ENCODE peak calls at places on chromosome 6, in eight cellular contexts. C is OCI-LY7; T is mesendoderm; N is activated T-helper 1 cell treated with Interleukin-2 at 50 U/mL for 16 hours; P is heart right ventricle; K is stimulated activated naive CD8-positive, alpha-beta T cell treated with anti-CD3 and anti-CD28 coated beads, Interleukin-15, amount 100 ng/mL, for 72 hours; H is HCT116; L is GM12891. W is an unnamed sample.
A peak's percentile ranks its signal among the peaks of the same experiment; 100 is the strongest.

GRCh38 chr6:7721654-7722053 is 4.2 kb upstream of the BMP6 start:
- DNase-seq in N (no peak), T (no peak), P (no peak), H (peak; percentile 31), C (peak; percentile 55), L (no peak), K (no peak), W (no peak)

GRCh38 chr6:64590965-64591364 is 955.4 kb downstream of the PHF3 start:
- DNase-seq in N (no peak), C (no peak), H (no peak), T (no peak), K (no peak), P (no peak), L (no peak), W (no peak)

GRCh38 chr6:167404385-167405049 is 79.6 kb downstream of the TTLL2 start:
- DNase-seq in N (no peak), P (no peak), K (no peak), L (no peak), T (no peak), H (no peak), C (no peak), W (no peak)

GRCh38 chr6:98957440-98957839 is 9.7 kb upstream of the FBXL4 start:
- DNase-seq in K (no peak), T (no peak), N (no peak), P (no peak), L (no peak), C (no peak), H (peak; percentile 33), W (no peak)

GRCh38 chr6:30789606-30790005 is 45.3 kb upstream of the IER3 start:
- DNase-seq in C (no peak), T (no peak), P (no peak), L (no peak), K (no peak), N (no peak), H (no peak), W (no peak)

GRCh38 chr6:113401231-113401630 is 455.9 kb upstream of the MARCKS start:
- DNase-seq in N (no peak), P (no peak), C (no peak), K (no peak), L (no peak), H (no peak), T (no peak), W (no peak)

GRCh38 chr6:158648682-158649131 is 1.1 kb upstream of the SYTL3 start:
- DNase-seq in T (no peak), K (peak; percentile 57), P (no peak), C (no peak), N (no peak), H (no peak), L (no peak), W (no peak)

GRCh38 chr6:97195117-97195516 is 87.9 kb downstream of the MMS22L start:
- DNase-seq in P (peak; percentile 8), C (no peak), T (no peak), K (no peak), N (no peak), L (no peak), H (no peak), W (no peak)

GRCh38 chr6:7463785-7464184 is 74.2 kb downstream of the RIOK1 start:
- DNase-seq in N (no peak), H (no peak), L (no peak), K (no peak), C (no peak), P (no peak), T (peak; percentile 96), W (peak; percentile 57)

W was measured in GM23338.